ENCODE peak calls at places on chromosomes 3 and 15, in seven cellular contexts. E is stimulated activated CD8-positive, alpha-beta memory T cell treated with anti-CD3 and anti-CD28 coated beads, Interleukin-12 subunit alpha, Interleukin-12 subunit beta, amount 100 ng/mL, for 4 hours; Q is memory B cell; Y is activated CD4-positive, alpha-beta memory T cell treated with anti-CD3 and anti-CD28 coated beads, Interleukin-2, amount 10 ng/mL, durations not matched to agents 7 days and 5 days; C is SK-MEL-5; M is heart right ventricle; I is BE2C. L is an unnamed sample.

GRCh38 chr15:33016405-33017024 is 178.0 kb downstream of the FMN1 start:
- DNase-seq in I (no peak), E (no peak), C (no peak), Y (no peak), Q (no peak), M (no peak), L (no peak)

GRCh38 chr15:56524915-56525314 is 60.0 kb upstream of the MNS1 start:
- DNase-seq in Q (no peak), M (no peak), E (no peak), C (no peak), Y (no peak), I (no peak), L (no peak)

GRCh38 chr15:91104111-91104510 is 4.1 kb downstream of the SV2B start:
- DNase-seq in C (peak; percentile 68), E (no peak), Y (no peak), Q (no peak), I (no peak), M (peak; percentile 29), L (no peak)

GRCh38 chr3:69122398-69122797 is at the start of gene LMOD3:
- DNase-seq in Q (no peak), M (no peak), Y (no peak), I (no peak), E (no peak), C (no peak), L (no peak)

GRCh38 chr3:20669184-20669583 is 483.2 kb upstream of the SGO1 start:
- DNase-seq in I (no peak), C (no peak), M (peak; percentile 30), Y (no peak), Q (no peak), E (no peak), L (no peak)

GRCh38 chr3:190568036-190568435 is 54.2 kb downstream of the IL1RAP start:
- DNase-seq in Y (no peak), Q (no peak), M (no peak), E (no peak), C (no peak), I (no peak), L (no peak)

GRCh38 chr3:194137314-194138097 is 1.6 kb downstream of the HES1 start:
- DNase-seq in M (peak; percentile 72), C (peak; percentile 51), I (peak; percentile 68), Q (peak; percentile 82), E (peak; percentile 30), Y (peak; percentile 61), L (peak; percentile 93)

GRCh38 chr15:82018201-82018600 is 27.6 kb downstream of the MEX3B start:
- DNase-seq in C (no peak), M (no peak), Y (no peak), I (no peak), E (no peak), Q (no peak), L (no peak)

GRCh38 chr3:132726341-132726823 is 4.2 kb upstream of the NPHP3 start:
- DNase-seq in E (no peak), C (peak; percentile 63), I (no peak), Y (no peak), M (no peak), Q (peak; percentile 58), L (peak; percentile 67)

GRCh38 chr3:180615954-180616353 is 14.0 kb downstream of the TTC14 start:
- DNase-seq in Q (no peak), I (no peak), E (no peak), M (no peak), Y (no peak), C (peak; percentile 3), L (no peak)

GRCh38 chr3:197256836-197257444 is 41.5 kb downstream of the DLG1 start:
- DNase-seq in Q (peak; percentile 38), M (no peak), E (no peak), C (peak; percentile 55), I (peak; percentile 43), Y (peak; percentile 31), L (peak; percentile 35)